ENCODE peak calls at places on chromosome 3, in seven cellular contexts. W is heart left ventricle, M is cardiac muscle cell, I is pancreas, X is psoas muscle, G is A549, Q is upper lobe of right lung. E is an unnamed sample.

GRCh38 chr3:26963356-26963742 is 340.8 kb downstream of the LRRC3B start:
- DNase-seq in X (no peak), I (no peak), G (peak), Q (no peak), W (no peak), M (no peak), E (no peak)

GRCh38 chr3:179449621-179450020 is 1.6 kb downstream of the GNB4 start:
- DNase-seq in X (no peak), M (no peak), I (no peak), W (no peak), G (no peak), Q (no peak), E (no peak)

GRCh38 chr3:196528639-196529233 is 13.6 kb upstream of the SMCO1 start:
- DNase-seq in W (peak), M (peak), G (peak), X (peak), Q (peak), I (peak), E (no peak)

GRCh38 chr3:136602818-136603217 is 149.4 kb downstream of the STAG1 start:
- DNase-seq in G (no peak), M (no peak), W (no peak), X (no peak), I (no peak), Q (no peak), E (no peak)

GRCh38 chr3:42071720-42072582 is 19.2 kb upstream of the TRAK1 start:
- DNase-seq in Q (no peak), G (peak), X (peak), W (peak), I (peak), M (peak), E (peak)

GRCh38 chr3:167653750-167654149 is at the start of gene WDR49:
- DNase-seq in M (no peak), I (no peak), G (no peak), X (no peak), Q (no peak), W (no peak), E (no peak)

GRCh38 chr3:39911465-39912309 is 102.3 kb downstream of the MYRIP start:
- DNase-seq in Q (no peak), W (no peak), X (no peak), I (peak), G (no peak), M (no peak), E (no peak)

GRCh38 chr3:71225285-71225684 is 358.2 kb downstream of the FOXP1 start:
- DNase-seq in I (no peak), W (no peak), Q (no peak), G (no peak), X (no peak), M (no peak), E (no peak)

GRCh38 chr3:133152056-133152455 is 113.9 kb downstream of the TMEM108 start:
- DNase-seq in W (no peak), M (no peak), Q (no peak), X (no peak), G (no peak), I (no peak), E (no peak)

GRCh38 chr3:139120336-139120971 is 75.8 kb upstream of the PRR23C start:
- DNase-seq in X (peak), M (peak), W (no peak), I (no peak), G (peak), Q (no peak), E (peak)

GRCh38 chr3:63279442-63279841 is 1.3 kb downstream of the SYNPR start:
- DNase-seq in X (no peak), I (no peak), Q (no peak), M (no peak), G (no peak), W (no peak), E (no peak)
- H3K4me3 ChIP-seq in X (no peak), I (peak), Q (no peak), M (no peak), G (no peak), W (no peak), E (no peak)

DNA sequence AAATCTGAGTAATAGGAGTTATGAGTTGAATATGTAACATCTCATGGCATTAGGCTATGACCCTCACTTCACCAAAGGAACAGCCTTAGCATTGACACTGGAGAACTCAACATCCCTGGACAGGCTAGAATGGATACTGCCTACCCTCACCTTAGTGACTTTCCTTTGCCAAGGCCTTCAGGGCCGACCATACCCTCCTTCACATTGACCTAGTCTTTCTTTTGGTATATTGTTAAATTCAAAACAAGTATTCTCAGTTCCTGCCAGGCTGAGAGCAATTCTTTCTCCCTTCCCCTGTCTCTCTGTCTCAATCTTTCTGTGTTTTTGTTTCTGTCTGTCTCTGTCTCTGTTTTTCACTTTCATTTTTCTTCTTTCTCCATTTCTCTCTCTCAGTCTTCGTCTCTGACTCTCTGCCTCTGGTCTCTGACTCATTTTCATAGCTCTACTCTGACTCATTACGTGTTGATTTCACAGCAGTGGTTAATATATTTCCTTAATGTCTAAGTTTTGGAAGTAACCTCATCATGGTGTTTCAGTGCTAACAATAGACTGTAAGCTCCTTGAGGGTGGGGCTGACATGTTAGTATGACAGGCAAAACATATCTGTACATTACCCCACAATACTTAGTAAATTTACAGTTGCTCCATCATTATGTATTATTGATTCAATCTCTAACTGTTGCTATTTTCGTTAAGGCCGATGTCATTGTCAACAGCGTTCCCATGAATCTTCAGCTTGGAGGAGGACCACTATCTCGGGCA is 32.5 kb downstream of the PARP15 start:
- DNase-seq in M (no peak), X (no peak), W (no peak), I (no peak), Q (no peak), G (peak), E (peak)
- H3K4me3 ChIP-seq in M (no peak), X (no peak), W (no peak), I (no peak), Q (no peak), G (no peak), E (no peak)

DNA sequence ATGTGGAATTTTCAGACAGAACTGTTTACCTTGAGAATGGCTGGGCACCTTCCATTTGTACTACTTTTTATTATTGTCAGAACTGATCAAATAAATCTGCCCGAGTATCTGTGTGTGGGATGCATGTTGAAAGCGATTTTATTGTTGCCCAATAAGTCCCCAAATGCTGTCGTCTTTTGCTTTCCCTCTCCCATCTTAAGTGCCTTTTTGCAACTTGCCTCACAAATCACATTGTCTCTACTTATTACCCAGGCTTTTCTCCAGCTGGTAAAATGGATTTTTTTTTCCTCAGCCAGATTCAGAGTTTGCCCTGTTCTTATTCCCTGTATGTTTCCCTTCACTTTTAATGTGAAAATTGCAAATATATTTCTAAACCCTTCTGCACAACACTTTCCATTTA is 163.1 kb downstream of the CNTN4 start:
- DNase-seq in W (no peak), Q (no peak), X (no peak), I (no peak), M (no peak), G (no peak), E (no peak)
- H3K4me3 ChIP-seq in W (no peak), Q (no peak), X (no peak), I (no peak), M (no peak), G (no peak), E (no peak)

GRCh38 chr3:147397911-147398809 is 8.2 kb downstream of the ZIC4 start:
- DNase-seq in X (no peak), W (no peak), I (no peak), G (no peak), Q (no peak), M (no peak), E (no peak)

GRCh38 chr3:147396709-147397046 is 9.7 kb downstream of the ZIC4 start:
- DNase-seq in W (no peak), X (no peak), G (no peak), I (no peak), Q (no peak), M (no peak), E (no peak)

GRCh38 chr3:147394168-147394941 is 12.0 kb downstream of the ZIC4 start:
- DNase-seq in G (no peak), X (no peak), Q (no peak), I (no peak), M (no peak), W (no peak), E (no peak)

GRCh38 chr3:147397155-147397888 is 9.0 kb downstream of the ZIC4 start:
- DNase-seq in G (no peak), W (no peak), I (no peak), M (no peak), Q (no peak), X (no peak), E (no peak)

DNA sequence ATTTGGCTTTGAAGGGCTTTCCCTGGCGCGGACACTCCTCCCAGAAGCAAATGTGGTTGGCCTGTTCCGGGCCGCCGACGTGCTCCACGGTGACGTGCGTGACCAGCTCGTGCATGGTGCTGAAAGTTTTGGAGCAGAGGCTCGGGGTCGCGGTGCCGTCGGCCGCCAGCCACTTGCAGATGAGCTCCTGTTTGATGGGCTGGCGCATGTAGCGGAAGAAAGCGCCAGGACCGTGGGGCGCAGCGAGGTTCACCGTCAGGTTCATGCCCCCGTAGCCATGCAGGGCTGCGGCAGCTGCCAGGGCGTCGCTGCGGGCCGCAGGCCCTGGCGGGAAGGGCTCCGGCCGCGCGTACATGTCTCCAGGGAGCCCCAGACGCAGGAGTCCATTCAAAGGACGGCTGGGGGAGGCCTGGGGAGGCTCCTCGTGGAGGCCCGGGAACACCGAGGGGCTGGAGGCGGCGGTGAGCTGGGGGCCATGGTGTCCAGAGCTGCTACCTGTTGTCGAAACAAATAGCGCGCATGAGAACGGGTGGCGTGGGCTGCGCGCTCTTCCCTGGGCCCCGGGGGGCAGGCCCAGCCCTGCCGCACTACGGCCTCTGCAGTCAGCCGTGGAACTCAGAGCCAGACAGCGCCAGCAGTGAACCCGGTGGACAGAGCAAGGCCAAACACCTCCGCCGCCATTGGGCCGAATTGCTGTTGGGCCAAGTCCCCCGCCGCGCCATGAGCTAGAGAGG is 10.2 kb downstream of the ZIC4 start:
- DNase-seq in G (no peak), M (no peak), Q (no peak), W (no peak), X (no peak), I (no peak), E (no peak)
- H3K4me3 ChIP-seq in G (no peak), M (no peak), Q (no peak), W (no peak), X (no peak), I (no peak), E (no peak)

DNA sequence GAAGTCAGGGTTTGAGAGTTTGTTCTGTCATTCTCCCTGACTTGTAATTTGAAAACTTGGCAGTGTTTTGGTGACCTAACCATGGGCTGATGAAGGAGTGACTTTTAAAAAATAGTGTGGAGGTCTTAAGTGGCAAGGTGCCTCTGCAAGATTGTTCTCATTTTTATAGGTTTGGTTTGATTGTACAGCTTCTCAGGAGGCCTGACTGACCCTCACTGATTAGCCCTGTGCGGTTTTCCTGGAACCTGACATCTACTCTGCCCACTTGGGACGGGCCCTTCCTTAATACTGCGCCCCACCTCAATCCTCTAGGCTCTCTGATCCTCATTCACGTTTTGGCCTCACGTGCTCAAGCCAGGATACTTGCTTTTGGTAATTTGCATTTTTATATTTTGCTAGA is 2.8 kb downstream of the UBE2E1 start:
- DNase-seq in M (no peak), Q (no peak), X (no peak), W (no peak), G (no peak), I (no peak), E (no peak)
- H3K4me3 ChIP-seq in M (peak), Q (no peak), X (peak), W (no peak), G (no peak), I (no peak), E (no peak)

DNA sequence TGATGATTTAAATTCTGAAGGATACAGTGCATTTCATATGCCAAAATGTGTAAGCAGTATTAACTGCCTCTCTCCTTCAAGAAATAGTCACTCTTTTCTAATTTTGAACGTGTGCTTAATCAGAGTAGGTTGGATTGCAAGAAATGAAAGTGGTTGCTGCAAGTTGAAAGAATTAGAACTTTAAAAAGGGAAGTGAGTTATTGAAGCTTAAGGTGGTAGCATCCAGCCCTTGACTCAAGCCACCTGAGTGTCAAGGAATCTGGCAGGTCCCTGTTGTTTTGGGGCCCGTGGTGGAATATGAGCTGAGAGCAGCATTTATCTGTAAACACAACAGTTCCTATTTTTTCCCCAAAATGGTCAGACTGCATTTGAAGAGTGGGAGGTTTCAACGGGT is 1.7 kb downstream of the ITPR1 start:
- DNase-seq in W (no peak), Q (no peak), M (no peak), G (no peak), I (no peak), X (no peak), E (no peak)
- H3K4me3 ChIP-seq in W (peak), Q (peak), M (peak), G (no peak), I (peak), X (peak), E (peak)

DNA sequence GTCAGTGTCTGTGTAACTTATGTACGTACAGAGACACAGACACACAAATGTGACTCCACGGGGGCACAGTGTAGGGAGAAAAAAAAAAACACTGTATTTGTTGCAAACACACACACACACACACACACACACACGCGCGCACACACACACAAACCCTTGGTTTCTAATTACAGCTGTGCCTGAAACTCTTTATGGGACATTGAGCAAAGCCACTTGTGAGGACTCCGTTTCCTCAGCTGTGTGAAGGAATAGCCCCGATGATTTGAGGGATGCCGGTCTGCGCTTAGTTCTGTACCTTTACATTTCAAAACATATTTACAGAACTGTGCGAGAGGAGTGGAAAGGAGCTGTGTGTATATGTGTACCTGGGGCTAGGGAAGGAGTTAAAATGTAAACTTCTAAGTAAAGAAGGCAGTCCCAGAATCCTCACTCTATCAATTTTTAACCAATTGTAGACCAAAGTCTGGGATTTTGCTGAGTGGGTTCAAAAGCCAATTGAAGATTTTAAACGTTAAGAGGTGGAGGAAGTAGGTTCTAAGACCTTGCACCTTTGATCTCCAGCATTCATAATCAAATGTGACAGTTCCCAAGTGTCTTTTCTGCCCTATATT is 5.3 kb upstream of the BCL6 start:
- DNase-seq in W (peak), Q (no peak), X (peak), I (no peak), G (peak), M (peak), E (no peak)
- H3K4me3 ChIP-seq in W (peak), Q (peak), X (peak), I (peak), G (peak), M (peak), E (peak)

GRCh38 chr3:32307591-32307990 is 69.1 kb downstream of the CMTM8 start:
- DNase-seq in Q (no peak), W (no peak), M (no peak), X (no peak), I (no peak), G (no peak), E (no peak)
- H3K4me3 ChIP-seq in Q (no peak), W (no peak), M (no peak), X (no peak), I (no peak), G (no peak), E (no peak)

DNA sequence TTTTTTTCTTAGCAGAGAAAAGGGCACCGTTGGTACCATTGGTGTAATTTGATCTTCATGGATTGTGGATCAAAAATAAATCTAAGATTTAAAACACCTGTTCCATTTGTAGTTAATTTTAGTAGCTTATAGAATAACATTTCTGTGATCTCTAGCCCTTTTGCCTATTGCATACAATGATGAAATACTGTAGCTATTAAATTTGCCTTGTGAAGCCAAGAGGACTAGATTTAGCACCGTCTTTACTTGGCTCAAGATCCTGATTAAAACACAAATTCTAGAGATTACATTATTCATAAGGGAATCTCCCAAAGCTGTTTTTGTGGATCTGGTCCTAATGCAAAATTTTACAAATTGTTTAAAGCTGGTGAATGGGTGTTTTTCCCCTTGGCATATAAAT is 8.2 kb downstream of the TBC1D23 start:
- DNase-seq in Q (no peak), I (no peak), W (no peak), G (no peak), M (no peak), X (no peak), E (no peak)
- H3K4me3 ChIP-seq in Q (no peak), I (no peak), W (no peak), G (no peak), M (no peak), X (peak), E (no peak)

GRCh38 chr3:45171283-45171682 is 25.1 kb upstream of the CDCP1 start:
- DNase-seq in W (no peak), X (no peak), G (no peak), I (no peak), M (no peak), Q (no peak), E (no peak)
- H3K4me3 ChIP-seq in W (no peak), X (no peak), G (no peak), I (no peak), M (no peak), Q (no peak), E (no peak)

E was measured in skeletal muscle cell.